ENCODE peak calls at places on chromosomes 5 and 9, in four cellular contexts. One of them, this sample, is unnamed.

GRCh38 chr5:59079622-59080620 is 497.0 kb downstream of the RAB3C start:
- DNase-seq in K562: no peak
- DNase-seq in HepG2: peak
- DNase-seq in GM12878: no peak
- DNase-seq in this sample: no peak

GRCh38 chr5:115952579-115952978 is 9.7 kb upstream of the LVRN start:
- DNase-seq in GM12878: no peak
- DNase-seq in HepG2: no peak
- DNase-seq in K562: no peak
- DNase-seq in this sample: no peak

GRCh38 chr5:98432378-98432777 is 341.1 kb upstream of the RGMB start:
- DNase-seq in HepG2: no peak
- DNase-seq in GM12878: no peak
- DNase-seq in K562: no peak
- DNase-seq in this sample: no peak

GRCh38 chr9:124941689-124942561 is 1.0 kb upstream of the GOLGA1 start:
- DNase-seq in HepG2: peak
- DNase-seq in K562: no peak
- DNase-seq in GM12878: peak
- DNase-seq in this sample: peak

GRCh38 chr9:3277200-3277599 is 248.6 kb downstream of the RFX3 start:
- DNase-seq in HepG2: no peak
- DNase-seq in K562: no peak
- DNase-seq in GM12878: no peak
- DNase-seq in this sample: no peak

GRCh38 chr9:136625101-136626065 is 37.3 kb upstream of the EGFL7 start:
- DNase-seq in K562: no peak
- DNase-seq in HepG2: peak
- DNase-seq in GM12878: no peak
- DNase-seq in this sample: no peak

GRCh38 chr5:142753114-142753764 is 16.9 kb upstream of the ARHGAP26 start:
- DNase-seq in GM12878: no peak
- DNase-seq in HepG2: no peak
- DNase-seq in K562: no peak
- DNase-seq in this sample: no peak

GRCh38 chr5:90783460-90784333 is 225.1 kb downstream of the ADGRV1 start:
- DNase-seq in K562: peak
- DNase-seq in HepG2: peak
- DNase-seq in GM12878: peak
- DNase-seq in this sample: peak

GRCh38 chr5:135135530-135136201 is 101.6 kb upstream of the PITX1 start:
- DNase-seq in GM12878: no peak
- DNase-seq in K562: peak
- DNase-seq in HepG2: no peak
- DNase-seq in this sample: no peak

GRCh38 chr9:120970249-120970648 is 43.7 kb upstream of the TRAF1 start:
- DNase-seq in K562: no peak
- DNase-seq in GM12878: no peak
- DNase-seq in HepG2: peak
- DNase-seq in this sample: no peak

GRCh38 chr5:147508711-147509040 is 1.2 kb downstream of the DPYSL3 start:
- DNase-seq in GM12878: no peak
- DNase-seq in HepG2: no peak
- DNase-seq in K562: no peak
- DNase-seq in this sample: no peak

GRCh38 chr5:147510885-147511284 is 1.0 kb upstream of the DPYSL3 start:
- DNase-seq in K562: no peak
- DNase-seq in HepG2: no peak
- DNase-seq in GM12878: no peak
- DNase-seq in this sample: no peak

GRCh38 chr5:147509041-147509709 is 693 bp downstream of the DPYSL3 start:
- DNase-seq in K562: no peak
- DNase-seq in GM12878: no peak
- DNase-seq in HepG2: no peak
- DNase-seq in this sample: peak

GRCh38 chr5:147507480-147508126 is 2.3 kb downstream of the DPYSL3 start:
- DNase-seq in K562: no peak
- DNase-seq in GM12878: no peak
- DNase-seq in HepG2: no peak
- DNase-seq in this sample: no peak

DNA sequence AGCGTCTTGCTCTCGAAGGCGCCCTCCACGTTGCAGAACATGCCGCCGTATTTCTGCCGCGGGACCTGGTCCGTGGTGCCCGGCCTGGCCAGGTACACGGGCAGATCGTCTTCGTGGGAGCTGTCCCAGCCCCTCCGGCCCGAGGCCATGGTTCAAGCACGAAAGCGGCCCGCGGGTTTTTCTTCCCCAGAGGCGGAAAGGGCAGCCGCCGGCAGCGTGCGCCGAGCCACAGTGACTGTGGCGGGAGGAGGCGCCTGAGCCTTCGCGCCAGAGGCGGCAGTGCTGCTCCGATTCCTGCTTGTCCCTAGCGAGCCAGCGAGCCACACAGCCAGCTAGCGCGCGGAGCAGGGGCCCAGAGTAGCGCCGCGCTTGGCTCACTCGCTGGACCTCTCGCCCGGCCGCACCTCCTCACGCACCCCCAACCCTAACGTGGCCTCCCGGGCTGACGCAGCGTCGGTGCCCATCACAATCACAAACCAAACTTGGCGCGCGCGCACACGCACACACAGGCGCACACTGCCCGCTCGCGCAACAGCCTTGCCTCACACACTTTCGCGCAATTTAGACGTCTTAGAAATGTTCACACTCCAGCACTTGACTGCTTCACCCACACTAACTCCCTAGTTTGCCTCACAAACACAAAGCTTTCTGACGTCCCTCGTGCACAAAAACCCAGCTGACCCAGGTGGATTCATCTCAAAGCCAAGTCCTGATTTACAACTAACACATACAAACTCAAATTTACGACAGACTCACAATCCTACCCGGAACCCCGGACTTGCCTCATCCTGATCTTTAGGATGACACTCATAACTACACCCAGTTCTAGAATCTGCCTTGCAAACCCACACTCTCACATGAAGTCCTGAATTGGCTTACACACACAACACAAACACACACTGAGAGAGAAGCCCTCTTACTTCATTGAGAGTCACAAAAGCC is at the start of gene DPYSL3:
- DNase-seq in K562: no peak
- DNase-seq in GM12878: no peak
- DNase-seq in HepG2: no peak
- DNase-seq in this sample: peak
- TF ChIP-seq CREM in K562: no peak
- TF ChIP-seq CREM in GM12878: no peak
- TF ChIP-seq CREM in HepG2: no peak
- TF ChIP-seq CREM in this sample: peak

GRCh38 chr5:5373351-5374033 is 49.0 kb upstream of the ICE1 start:
- DNase-seq in HepG2: no peak
- DNase-seq in GM12878: no peak
- DNase-seq in K562: peak
- DNase-seq in this sample: no peak
- TF ChIP-seq TCF7 in HepG2: no peak
- TF ChIP-seq TCF7 in GM12878: no peak
- TF ChIP-seq TCF7 in K562: no peak
- TF ChIP-seq TCF7 in this sample: no peak

DNA sequence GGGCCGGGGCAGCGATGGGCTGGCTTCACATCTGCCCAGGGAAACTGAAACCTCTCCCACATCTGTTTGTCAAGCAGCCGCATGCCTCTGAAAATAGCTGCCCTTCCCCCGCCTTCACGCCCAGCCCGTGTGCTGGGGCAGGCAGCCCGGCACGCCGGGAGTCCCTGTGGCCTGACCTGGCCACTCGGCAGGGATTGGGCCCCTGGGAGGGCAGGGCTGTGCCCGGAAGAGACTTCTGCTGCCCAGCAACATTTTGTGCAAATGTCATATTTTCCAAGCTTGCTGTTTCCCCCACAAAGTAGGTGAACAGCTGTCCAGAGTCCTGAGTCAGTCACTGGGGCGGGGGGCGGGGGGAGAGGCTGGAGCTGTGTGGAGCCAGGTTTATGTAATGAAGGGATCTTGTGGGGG is 8.2 kb downstream of the COL27A1 start:
- DNase-seq in HepG2: peak
- DNase-seq in K562: no peak
- DNase-seq in GM12878: no peak
- DNase-seq in this sample: peak
- TF ChIP-seq CREM in HepG2: no peak
- TF ChIP-seq CREM in K562: no peak
- TF ChIP-seq CREM in GM12878: no peak
- TF ChIP-seq CREM in this sample: no peak

GRCh38 chr5:80937591-80937990 is 22.6 kb upstream of the RASGRF2 start:
- DNase-seq in K562: no peak
- DNase-seq in HepG2: no peak
- DNase-seq in GM12878: no peak
- DNase-seq in this sample: no peak

GRCh38 chr5:80935811-80936385 is 24.3 kb upstream of the RASGRF2 start:
- DNase-seq in GM12878: no peak
- DNase-seq in HepG2: peak
- DNase-seq in K562: no peak
- DNase-seq in this sample: no peak

DNA sequence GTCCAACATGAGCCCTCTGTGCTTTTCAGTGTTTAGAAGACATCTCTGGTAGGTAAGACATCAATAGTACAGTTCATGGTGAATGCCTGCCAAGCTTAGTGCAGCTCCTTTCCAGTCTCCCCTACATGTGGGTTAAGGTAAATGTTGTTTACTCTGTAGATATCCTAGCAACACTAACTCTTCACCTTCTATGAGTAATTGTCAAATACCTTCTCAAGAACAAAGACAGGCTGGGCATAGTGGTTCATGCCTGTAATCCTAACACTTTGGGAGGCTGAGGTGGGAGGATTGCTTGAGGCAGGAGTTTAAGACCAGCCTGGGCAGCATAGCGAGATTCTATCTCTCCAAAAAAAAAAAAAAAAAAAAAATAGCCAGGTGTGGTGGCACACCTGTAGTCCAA is 18.7 kb upstream of the RASGRF2 start:
- DNase-seq in HepG2: no peak
- DNase-seq in K562: no peak
- DNase-seq in GM12878: no peak
- DNase-seq in this sample: no peak
- TF ChIP-seq TCF7 in HepG2: no peak
- TF ChIP-seq TCF7 in K562: no peak
- TF ChIP-seq TCF7 in GM12878: no peak
- TF ChIP-seq TCF7 in this sample: no peak

GRCh38 chr9:91162784-91163440 is 198.8 kb downstream of the AUH start:
- DNase-seq in HepG2: no peak
- DNase-seq in GM12878: peak
- DNase-seq in K562: peak
- DNase-seq in this sample: no peak
- TF ChIP-seq CREM in HepG2: no peak
- TF ChIP-seq CREM in GM12878: no peak
- TF ChIP-seq CREM in K562: no peak
- TF ChIP-seq CREM in this sample: no peak

GRCh38 chr5:131974956-131975726 is 29.7 kb upstream of the MEIKIN start:
- DNase-seq in HepG2: no peak
- DNase-seq in K562: no peak
- DNase-seq in GM12878: no peak
- DNase-seq in this sample: no peak
- TF ChIP-seq TCF7 in HepG2: no peak
- TF ChIP-seq TCF7 in K562: no peak
- TF ChIP-seq TCF7 in GM12878: no peak
- TF ChIP-seq TCF7 in this sample: no peak

DNA sequence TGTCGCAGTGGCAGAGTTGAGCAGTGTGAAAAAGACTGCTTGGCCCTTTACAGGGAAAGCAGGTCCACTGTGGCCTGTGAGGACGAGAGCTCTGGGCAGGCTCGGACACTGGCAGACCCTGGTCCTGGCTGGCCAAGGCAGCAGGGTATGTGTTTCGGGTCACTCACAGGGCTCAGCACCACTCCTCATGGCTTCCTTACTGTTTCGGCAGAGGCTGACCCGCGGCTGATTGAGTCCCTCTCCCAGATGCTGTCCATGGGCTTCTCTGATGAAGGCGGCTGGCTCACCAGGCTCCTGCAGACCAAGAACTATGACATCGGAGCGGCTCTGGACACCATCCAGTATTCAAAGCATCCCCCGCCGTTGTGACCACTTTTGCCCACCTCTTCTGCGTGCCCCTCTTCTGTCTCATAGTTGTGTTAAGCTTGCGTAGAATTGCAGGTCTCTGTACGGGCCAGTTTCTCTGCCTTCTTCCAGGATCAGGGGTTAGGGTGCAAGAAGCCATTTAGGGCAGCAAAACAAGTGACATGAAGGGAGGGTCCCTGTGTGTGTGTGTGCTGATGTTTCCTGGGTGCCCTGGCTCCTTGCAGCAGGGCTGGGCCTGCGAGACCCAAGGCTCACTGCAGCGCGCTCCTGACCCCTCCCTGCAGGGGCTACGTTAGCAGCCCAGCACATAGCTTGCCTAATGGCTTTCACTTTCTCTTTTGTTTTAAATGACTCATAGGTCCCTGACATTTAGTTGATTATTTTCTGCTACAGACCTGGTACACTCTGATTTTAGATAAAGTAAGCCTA is 15.7 kb downstream of the SQSTM1 start:
- DNase-seq in GM12878: no peak
- DNase-seq in K562: no peak
- DNase-seq in HepG2: no peak
- DNase-seq in this sample: no peak
- TF ChIP-seq CREM in GM12878: no peak
- TF ChIP-seq CREM in K562: peak
- TF ChIP-seq CREM in HepG2: no peak
- TF ChIP-seq CREM in this sample: no peak

GRCh38 chr5:66949066-66949465 is 247.5 kb downstream of the CD180 start:
- DNase-seq in GM12878: no peak
- DNase-seq in HepG2: no peak
- DNase-seq in K562: no peak
- DNase-seq in this sample: no peak

GRCh38 chr5:66947458-66947857 is 249.1 kb downstream of the CD180 start:
- DNase-seq in GM12878: no peak
- DNase-seq in K562: no peak
- DNase-seq in HepG2: no peak
- DNase-seq in this sample: no peak

GRCh38 chr5:66945389-66946349 is 250.9 kb downstream of the CD180 start:
- DNase-seq in GM12878: no peak
- DNase-seq in K562: no peak
- DNase-seq in HepG2: no peak
- DNase-seq in this sample: no peak
- TF ChIP-seq TCF7 in GM12878: no peak
- TF ChIP-seq TCF7 in K562: no peak
- TF ChIP-seq TCF7 in HepG2: no peak
- TF ChIP-seq TCF7 in this sample: no peak

DNA sequence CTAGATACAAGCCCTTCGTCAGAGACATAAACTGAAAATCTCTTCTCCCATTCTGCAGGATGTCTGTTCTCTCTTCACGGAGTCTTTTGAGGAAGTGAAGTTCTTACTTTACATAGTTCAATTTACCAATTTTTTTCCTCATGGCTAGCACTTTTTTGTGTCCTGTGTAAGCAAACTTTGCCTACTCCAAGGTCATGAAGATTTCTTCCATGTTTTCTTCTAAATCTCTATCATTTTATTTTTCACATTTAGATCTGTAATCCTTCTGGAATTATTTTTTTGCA is 28.6 kb upstream of the PDCD1LG2 start:
- DNase-seq in HepG2: no peak
- DNase-seq in GM12878: no peak
- DNase-seq in K562: no peak
- DNase-seq in this sample: no peak
- TF ChIP-seq CREM in HepG2: no peak
- TF ChIP-seq CREM in GM12878: no peak
- TF ChIP-seq CREM in K562: no peak
- TF ChIP-seq CREM in this sample: no peak

This sample was measured in WTC11.